ENCODE peak calls at places on chromosome 9, in five cellular contexts. M is NCI-H345; I is germinal center; B is RWPE1; E is activated naive CD8-positive, alpha-beta T cell treated with anti-CD3 and anti-CD28 coated beads, Interleukin-2, amount 10 ng/mL, durations not matched to agents 7 days and 5 days. X is an unnamed sample.
A peak's percentile ranks its signal among the peaks of the same experiment; 100 is the strongest.

GRCh38 chr9:7963026-7963425 is 163.4 kb upstream of the DMAC1 start:
- DNase-seq in M (no peak), I (no peak), B (no peak), E (no peak), X (no peak)

GRCh38 chr9:129661029-129661428 is 4.4 kb upstream of the PRRX2 start:
- DNase-seq in M (no peak), I (no peak), B (no peak), E (no peak), X (no peak)

GRCh38 chr9:127776195-127776918 is 2.1 kb downstream of the SH2D3C start:
- DNase-seq in M (no peak), I (peak; percentile 79), B (no peak), E (peak; percentile 77), X (no peak)

GRCh38 chr9:109795613-109796012 is 15.6 kb downstream of the PALM2AKAP2 start:
- DNase-seq in M (no peak), I (no peak), B (no peak), E (no peak), X (no peak)

GRCh38 chr9:110123364-110124095 is 84.4 kb downstream of the C9orf152 start:
- DNase-seq in M (no peak), I (no peak), B (no peak), E (no peak), X (peak; percentile 90)

GRCh38 chr9:115144706-115145105 is 26.7 kb upstream of the TNC start:
- DNase-seq in M (peak; percentile 0), I (no peak), B (no peak), E (no peak), X (peak; percentile 70)

GRCh38 chr9:118059520-118060278 is 355.5 kb downstream of the TLR4 start:
- DNase-seq in M (no peak), I (no peak), B (peak; percentile 8), E (no peak), X (peak; percentile 29)

GRCh38 chr9:34995288-34996060 is 5.9 kb downstream of the DNAJB5 start:
- DNase-seq in M (no peak), I (no peak), B (no peak), E (no peak), X (peak; percentile 62)

GRCh38 chr9:82104252-82104651 is 115.7 kb downstream of the SPATA31D1 start:
- DNase-seq in M (no peak), I (no peak), B (no peak), E (no peak), X (no peak)

GRCh38 chr9:114442022-114442421 is 54.2 kb upstream of the AKNA start:
- DNase-seq in M (no peak), I (no peak), B (no peak), E (no peak), X (no peak)

GRCh38 chr9:98284754-98285153 is 29.3 kb upstream of the TBC1D2 start:
- DNase-seq in M (no peak), I (no peak), B (no peak), E (no peak), X (no peak)

GRCh38 chr9:114084282-114085073 is 6.4 kb upstream of the AMBP start:
- DNase-seq in M (no peak), I (no peak), B (no peak), E (no peak), X (no peak)

GRCh38 chr9:1235650-1236401 is 185.7 kb downstream of the DMRT2 start:
- DNase-seq in M (no peak), I (no peak), B (no peak), E (no peak), X (no peak)

GRCh38 chr9:26656003-26656940 is 236.3 kb downstream of the CAAP1 start:
- DNase-seq in M (no peak), I (no peak), B (peak; percentile 33), E (no peak), X (peak; percentile 32)

GRCh38 chr9:116506685-116507084 is 180.4 kb upstream of the TRIM32 start:
- DNase-seq in M (no peak), I (no peak), B (peak; percentile 57), E (no peak), X (no peak)

GRCh38 chr9:136326061-136326776 is 1.1 kb upstream of the GPSM1 start:
- DNase-seq in M (no peak), I (no peak), B (no peak), E (no peak), X (peak; percentile 98)

GRCh38 chr9:2923810-2924768 is 80.2 kb upstream of the PUM3 start:
- DNase-seq in M (no peak), I (no peak), B (no peak), E (no peak), X (no peak)

GRCh38 chr9:135090547-135090946 is 3.1 kb downstream of the OLFM1 start:
- DNase-seq in M (no peak), I (no peak), B (no peak), E (no peak), X (peak; percentile 13)

GRCh38 chr9:87290241-87290700 is 207.4 kb upstream of the DAPK1 start:
- DNase-seq in M (no peak), I (no peak), B (peak; percentile 17), E (no peak), X (peak; percentile 82)

GRCh38 chr9:90086076-90086475 is 481.3 kb downstream of the GADD45G start:
- DNase-seq in M (no peak), I (no peak), B (no peak), E (no peak), X (no peak)

X was measured in EH.